ENCODE peak calls at places on chromosome 6, in five cellular contexts. K is PC-3, Y is GM23248, M is tibial nerve, X is transverse colon. R is an unnamed sample. For H3K4me1 and H3K27me3, the result is how much of the 10 kb centered on the place peaks cover.

GRCh38 chr6:131270534-131270933 is 135.3 kb downstream of the AKAP7 start:
- DNase-seq in K (no peak), Y (no peak), M (no peak), X (no peak), R (no peak)

GRCh38 chr6:37496951-37497885 is 2.5 kb downstream of the CCDC167 start:
- DNase-seq in K (no peak), Y (no peak), M (no peak), X (no peak), R (no peak)

GRCh38 chr6:138226701-138227315 is 8.5 kb upstream of the PBOV1 start:
- DNase-seq in K (no peak), Y (peak), M (no peak), X (no peak), R (no peak)

GRCh38 chr6:2854394-2854982 is 12.8 kb upstream of the SERPINB1 start:
- DNase-seq in K (no peak), Y (no peak), M (no peak), X (no peak), R (no peak)

GRCh38 chr6:99324996-99325395 is 24.5 kb downstream of the FAXC start:
- DNase-seq in K (no peak), Y (no peak), M (no peak), X (no peak), R (no peak)

GRCh38 chr6:30763618-30764489 is 19.5 kb upstream of the IER3 start:
- DNase-seq in K (no peak), Y (peak), M (no peak), X (no peak), R (peak)

GRCh38 chr6:22943331-22943730 is 374.0 kb downstream of the HDGFL1 start:
- DNase-seq in K (no peak), Y (no peak), M (no peak), X (no peak), R (no peak)

GRCh38 chr6:22149081-22149480 is 147.8 kb downstream of the PRL start:
- DNase-seq in K (no peak), Y (no peak), M (no peak), X (no peak), R (no peak)

GRCh38 chr6:42525132-42525531 is 38.7 kb upstream of the UBR2 start:
- DNase-seq in K (no peak), Y (no peak), M (no peak), X (no peak), R (no peak)

GRCh38 chr6:2744778-2745177 is 5.9 kb downstream of the MYLK4 start:
- DNase-seq in K (no peak), Y (no peak), M (no peak), X (no peak), R (no peak)

GRCh38 chr6:52285174-52286068 is 879 bp upstream of the MCM3 start:
- DNase-seq in K (peak), Y (peak), M (no peak), X (no peak), R (no peak)

GRCh38 chr6:70166088-70166958 is 136.6 kb downstream of the COL9A1 start:
- DNase-seq in K (peak), Y (peak), M (peak), X (peak), R (peak)

GRCh38 chr6:30555428-30556005 is 772 bp downstream of the GNL1 start:
- DNase-seq in K (no peak), Y (peak), M (peak), X (peak), R (peak)

GRCh38 chr6:18410412-18410811 is 23.3 kb downstream of the RNF144B start:
- DNase-seq in K (no peak), Y (no peak), M (no peak), X (no peak), R (no peak)

GRCh38 chr6:52990342-52990741 is 4.7 kb downstream of the GSTA4 start:
- DNase-seq in K (peak), Y (peak), M (no peak), X (peak), R (no peak)

GRCh38 chr6:144341831-144342527 is 56.8 kb downstream of the UTRN start:
- DNase-seq in K (no peak), Y (no peak), M (no peak), X (peak), R (no peak)

GRCh38 chr6:79466222-79466834 is 70.9 kb downstream of the LCA5 start:
- DNase-seq in K (peak), Y (peak), M (no peak), X (no peak), R (no peak)

GRCh38 chr6:33323623-33323948 is 6.0 kb upstream of the ZBTB22 start:
- DNase-seq in K (no peak), Y (no peak), M (no peak), X (no peak), R (no peak)

GRCh38 chr6:20230720-20231119 is 18.5 kb upstream of the MBOAT1 start:
- DNase-seq in K (no peak), Y (no peak), M (no peak), X (no peak), R (no peak)

GRCh38 chr6:25503686-25504085 is 148.3 kb upstream of the SCGN start:
- DNase-seq in K (peak), Y (no peak), M (no peak), X (no peak), R (no peak)

GRCh38 chr6:151475653-151476523 is 17.9 kb upstream of the CCDC170 start:
- DNase-seq in K (peak), Y (peak), M (peak), X (peak), R (peak)

GRCh38 chr6:40322336-40322735 is 264.8 kb downstream of the LRFN2 start:
- DNase-seq in K (no peak), Y (no peak), M (no peak), X (no peak), R (no peak)

GRCh38 chr6:156102129-156102528 is 646.5 kb upstream of the NOX3 start:
- DNase-seq in K (peak), Y (peak), M (no peak), X (peak), R (peak)

GRCh38 chr6:7566031-7566556 is 23.9 kb upstream of the SNRNP48 start:
- DNase-seq in K (no peak), Y (peak), M (no peak), X (no peak), R (no peak)

GRCh38 chr6:30206799-30207618 is 6.2 kb downstream of the TRIM26 start:
- DNase-seq in K (no peak), Y (peak), M (peak), X (peak), R (no peak)

GRCh38 chr6:107827541-107827940 is 3.4 kb upstream of the SCML4 start:
- DNase-seq in K (no peak), Y (no peak), M (no peak), X (no peak), R (no peak)

GRCh38 chr6:138795809-138796469 is at the start of gene ECT2L:
- DNase-seq in K (no peak), Y (peak), M (peak), X (peak), R (no peak)

GRCh38 chr6:80553071-80553740 is 446.7 kb downstream of the BCKDHB start:
- DNase-seq in K (no peak), Y (no peak), M (no peak), X (no peak), R (no peak)

DNA sequence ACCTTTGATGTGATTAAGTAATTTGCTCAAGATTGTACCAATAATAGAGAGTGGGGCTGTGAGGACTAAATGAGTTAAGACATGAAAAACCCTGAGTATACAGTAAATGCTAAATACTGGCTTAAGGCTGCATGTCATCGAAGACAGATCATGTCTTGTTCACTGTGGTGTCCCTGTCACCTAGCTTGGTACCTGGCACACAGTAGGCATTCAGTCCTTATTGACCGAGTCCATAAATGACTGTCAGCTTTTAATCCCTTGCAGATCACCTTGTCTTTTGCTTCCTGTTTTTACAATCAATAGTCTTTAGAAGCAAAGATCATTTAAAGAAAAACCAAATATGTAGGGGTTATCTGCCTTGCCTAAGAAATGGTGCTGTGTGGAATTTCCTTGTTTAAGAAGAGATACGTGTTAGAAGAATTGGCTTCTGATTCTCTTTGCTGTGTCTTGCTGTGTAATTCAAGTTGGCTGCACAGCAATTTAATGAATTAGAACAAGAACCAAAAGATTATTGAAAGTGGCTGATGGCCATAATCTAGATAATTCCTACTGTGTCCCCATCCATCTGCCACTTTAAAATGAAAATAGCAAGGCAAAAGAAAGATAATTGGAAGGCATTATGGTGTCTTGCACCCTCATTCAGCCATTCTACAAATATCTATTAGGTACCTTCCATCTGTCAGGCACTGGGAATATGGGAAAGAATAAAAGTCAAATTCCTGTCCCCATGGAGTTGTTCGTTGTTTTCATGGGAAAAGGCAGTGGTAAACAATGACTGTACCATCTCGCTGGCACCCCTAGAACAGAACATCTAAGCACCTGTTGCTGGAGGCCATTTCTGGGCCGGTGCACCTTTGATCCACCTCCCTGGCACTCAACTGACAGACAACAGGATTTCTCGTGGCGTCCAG is 12.4 kb upstream of the MAPK13 start:
- DNase-seq in K (no peak), Y (no peak), M (no peak), X (no peak), R (no peak)
- H3K4me1 ChIP-seq in K (under half), Y (under half), M (under half), X (under half), R (under half)

GRCh38 chr6:88573971-88574370 is 389.4 kb downstream of the RNGTT start:
- DNase-seq in K (no peak), Y (no peak), M (no peak), X (no peak), R (no peak)

GRCh38 chr6:88572449-88573139 is 390.8 kb downstream of the RNGTT start:
- DNase-seq in K (no peak), Y (no peak), M (no peak), X (no peak), R (no peak)

GRCh38 chr6:88574666-88575065 is 388.8 kb downstream of the RNGTT start:
- DNase-seq in K (no peak), Y (no peak), M (no peak), X (no peak), R (no peak)

GRCh38 chr6:88575536-88575935 is 387.9 kb downstream of the RNGTT start:
- DNase-seq in K (no peak), Y (no peak), M (no peak), X (no peak), R (no peak)

DNA sequence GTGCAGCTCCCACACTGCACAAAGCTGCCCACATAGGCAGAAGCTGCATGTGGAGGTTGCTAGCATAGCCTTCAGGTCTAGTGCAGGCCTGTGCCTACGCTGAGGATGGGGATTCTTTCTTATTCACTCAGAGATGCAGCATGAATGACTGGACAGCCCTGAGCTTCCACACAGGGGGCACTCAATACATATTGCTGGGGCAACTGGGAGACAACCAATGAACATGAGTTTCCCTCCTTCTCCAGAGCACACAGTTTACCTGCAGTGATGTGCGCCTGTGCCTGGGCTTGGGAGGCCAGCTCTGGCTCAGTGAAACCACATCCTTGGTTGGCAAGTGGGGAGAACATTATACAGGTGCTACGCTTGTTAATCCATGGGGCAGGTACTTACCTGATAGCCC is 389.9 kb downstream of the RNGTT start:
- DNase-seq in K (no peak), Y (no peak), M (no peak), X (no peak), R (no peak)
- H3K27me3 ChIP-seq in K (under half), Y (under half), M (under half), X (under half), R (under half)

DNA sequence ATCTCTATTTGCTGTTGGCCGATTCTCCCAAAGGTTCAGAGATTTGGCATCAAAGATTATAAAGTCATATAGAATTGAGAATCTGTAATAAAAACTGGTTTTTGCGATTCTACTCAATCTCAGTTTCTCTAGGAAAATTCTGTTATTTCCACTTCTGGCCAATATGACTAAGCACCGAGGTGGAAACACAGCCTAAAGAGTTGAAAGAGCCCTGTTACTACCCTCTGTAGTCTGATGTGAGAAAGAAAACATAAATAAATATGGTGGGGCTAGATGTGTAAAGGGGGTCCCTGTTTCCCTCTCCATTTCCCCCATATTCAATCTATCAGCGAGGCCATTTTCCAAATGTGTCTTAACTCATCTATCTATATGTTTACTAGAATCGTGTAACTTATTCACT is 83.4 kb downstream of the PRDM1 start:
- DNase-seq in K (no peak), Y (no peak), M (no peak), X (no peak), R (no peak)
- H3K4me3 ChIP-seq in K (no peak), Y (no peak), M (no peak), X (no peak), R (no peak)

GRCh38 chr6:135161411-135161810 is 19.7 kb upstream of the MYB start:
- DNase-seq in K (no peak), Y (no peak), M (no peak), X (no peak), R (no peak)

GRCh38 chr6:135162678-135163439 is 18.2 kb upstream of the MYB start:
- DNase-seq in K (peak), Y (peak), M (no peak), X (peak), R (peak)

GRCh38 chr6:135165031-135165430 is 16.1 kb upstream of the MYB start:
- DNase-seq in K (no peak), Y (no peak), M (no peak), X (no peak), R (no peak)

GRCh38 chr6:135161996-135162395 is 19.1 kb upstream of the MYB start:
- DNase-seq in K (no peak), Y (no peak), M (no peak), X (no peak), R (no peak)

DNA sequence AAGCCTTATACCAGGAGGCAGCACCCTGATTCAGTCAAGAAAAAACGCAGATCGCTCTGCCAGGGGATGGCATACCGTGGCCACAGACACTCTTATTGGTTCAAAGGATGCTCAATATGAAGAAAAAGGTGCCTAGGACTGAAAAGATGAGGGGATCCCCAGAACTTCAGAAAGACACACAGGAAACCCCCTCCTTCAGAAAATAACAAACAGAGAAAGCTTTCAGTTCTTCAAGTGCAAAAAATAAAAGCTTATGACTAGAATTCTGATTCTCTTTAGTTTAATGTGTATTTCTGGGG is 17.7 kb upstream of the MYB start:
- DNase-seq in K (no peak), Y (no peak), M (no peak), X (no peak), R (no peak)
- H3K4me1 ChIP-seq in K (under half), Y (under half), M (under half), X (under half), R (under half)

GRCh38 chr6:44067073-44067759 is 60.0 kb downstream of the MRPL14 start:
- DNase-seq in K (no peak), Y (no peak), M (no peak), X (no peak), R (no peak)
- H3K27me3 ChIP-seq in K (under half), Y (under half), M (under half), X (under half), R (under half)

GRCh38 chr6:1382883-1383728 is 6.3 kb upstream of the FOXF2 start:
- DNase-seq in K (no peak), Y (peak), M (no peak), X (no peak), R (no peak)

GRCh38 chr6:1384549-1385128 is 4.7 kb upstream of the FOXF2 start:
- DNase-seq in K (no peak), Y (no peak), M (no peak), X (no peak), R (no peak)

GRCh38 chr6:1382331-1382882 is 7.0 kb upstream of the FOXF2 start:
- DNase-seq in K (no peak), Y (no peak), M (no peak), X (no peak), R (peak)

GRCh38 chr6:1385129-1386042 is 4.0 kb upstream of the FOXF2 start:
- DNase-seq in K (no peak), Y (no peak), M (no peak), X (no peak), R (no peak)

DNA sequence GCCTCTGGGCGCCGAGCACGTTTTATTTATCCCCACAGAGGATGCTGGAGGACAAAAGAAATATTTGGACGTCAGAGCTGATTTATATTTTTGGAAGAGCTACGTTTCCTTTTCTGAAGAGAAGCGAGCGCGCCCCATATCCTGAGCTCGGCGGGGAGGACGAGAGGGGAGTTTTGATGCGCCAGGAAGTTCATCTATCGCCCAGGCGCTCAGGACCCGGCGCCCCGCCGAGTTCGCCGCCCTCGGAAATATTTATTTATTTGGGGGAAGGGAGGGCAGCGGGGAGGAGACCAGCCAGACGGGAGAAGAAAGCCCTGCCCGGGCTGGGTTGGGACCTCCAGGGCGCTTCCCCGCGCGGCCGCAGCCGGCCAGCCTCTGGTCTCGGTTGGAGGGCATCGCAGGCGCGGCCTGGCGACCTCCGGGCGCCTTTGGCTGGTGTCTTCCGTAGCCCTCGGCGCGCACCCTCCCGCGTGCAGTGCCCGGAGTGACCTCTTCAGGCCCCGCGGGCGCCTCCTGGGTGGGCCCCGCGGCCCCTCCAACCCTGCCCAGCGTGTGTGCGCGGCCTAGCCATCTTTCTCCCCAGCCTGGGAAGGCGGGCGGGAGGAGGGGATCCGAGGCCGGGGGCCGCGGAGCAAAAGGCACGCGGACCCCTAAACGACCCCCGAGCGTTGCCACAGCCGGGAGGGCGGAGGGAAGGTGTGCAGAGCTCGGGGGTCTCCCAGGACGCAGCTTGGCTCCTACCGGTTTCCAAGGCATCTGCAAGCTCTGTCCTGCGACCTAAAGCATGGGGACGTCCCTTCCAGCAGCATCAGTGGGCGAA is 5.4 kb upstream of the FOXF2 start:
- DNase-seq in K (no peak), Y (no peak), M (no peak), X (no peak), R (no peak)
- H3K4me3 ChIP-seq in K (no peak), Y (no peak), M (no peak), X (peak), R (no peak)